ENCODE peak calls at places on chromosomes 13 and 19, in ten cellular contexts. T is dorsolateral prefrontal cortex, Q is BJ, I is GM12865, N is fibroblast of lung, R is fibroblast of villous mesenchyme, A is heart right ventricle, Z is fibroblast of pulmonary artery, S is foreskin fibroblast, E is H9. C is an unnamed sample.

GRCh38 chr13:76792680-76793334 is 93.4 kb downstream of the KCTD12 start:
- DNase-seq in A (peak), S (peak), R (peak), Z (peak), Q (no peak), I (no peak), E (no peak), T (no peak), N (peak), C (peak)

GRCh38 chr13:20967340-20967739 is 64.8 kb upstream of the XPO4 start:
- DNase-seq in S (no peak), R (no peak), T (no peak), N (no peak), I (no peak), Z (no peak), E (no peak), A (no peak), Q (no peak), C (no peak)

GRCh38 chr13:92436927-92437326 is 789.7 kb upstream of the GPC6 start:
- DNase-seq in E (no peak), S (no peak), Q (no peak), I (no peak), N (no peak), T (no peak), A (no peak), R (no peak), Z (no peak), C (no peak)

GRCh38 chr13:98869408-98870090 is 108.3 kb downstream of the DOCK9 start:
- DNase-seq in N (no peak), Q (no peak), A (peak), S (no peak), I (peak), R (no peak), Z (peak), E (no peak), T (no peak), C (no peak)

GRCh38 chr19:19406878-19407639 is 1.6 kb downstream of the GATAD2A start:
- DNase-seq in T (peak), I (peak), Q (no peak), A (no peak), E (no peak), S (peak), N (peak), Z (peak), R (peak), C (peak)

GRCh38 chr19:38250821-38251563 is 5.2 kb downstream of the PPP1R14A start:
- DNase-seq in R (peak), Z (peak), A (peak), Q (no peak), S (no peak), I (no peak), E (peak), T (peak), N (peak), C (no peak)

GRCh38 chr13:104171132-104171531 is 1104.9 kb upstream of the SLC10A2 start:
- DNase-seq in I (no peak), A (no peak), R (no peak), Q (no peak), E (no peak), N (no peak), Z (no peak), S (no peak), T (no peak), C (no peak)

GRCh38 chr19:55319786-55320185 is 5.4 kb downstream of the TMEM150B start:
- DNase-seq in I (no peak), A (peak), Z (peak), T (peak), E (peak), S (peak), Q (no peak), R (peak), N (peak), C (no peak)

GRCh38 chr13:97933736-97934135 is 19.7 kb upstream of the IPO5 start:
- DNase-seq in S (no peak), Q (no peak), E (no peak), R (no peak), A (no peak), I (no peak), N (no peak), Z (no peak), T (no peak), C (no peak)

GRCh38 chr13:51557875-51558604 is 26.2 kb upstream of the WDFY2 start:
- DNase-seq in Z (peak), Q (peak), R (peak), S (peak), N (peak), T (no peak), I (no peak), E (no peak), A (no peak), C (peak)

GRCh38 chr13:99717959-99718674 is 216.8 kb downstream of the TM9SF2 start:
- DNase-seq in Z (no peak), I (no peak), T (no peak), S (no peak), A (no peak), Q (no peak), N (no peak), E (no peak), R (no peak), C (no peak)

GRCh38 chr19:46784262-46785053 is 3.9 kb downstream of the SLC1A5 start:
- DNase-seq in S (peak), R (peak), I (peak), N (peak), Z (peak), E (peak), A (peak), Q (peak), T (no peak), C (peak)

GRCh38 chr19:40862785-40863184 is 12.5 kb upstream of the CYP2A6 start:
- DNase-seq in S (peak), Z (peak), Q (peak), A (no peak), I (no peak), T (no peak), E (no peak), R (peak), N (peak), C (peak)

GRCh38 chr19:35724560-35724959 is 6.8 kb downstream of the KMT2B start:
- DNase-seq in Z (no peak), S (no peak), T (no peak), Q (no peak), E (no peak), A (no peak), N (no peak), I (no peak), R (no peak), C (no peak)

GRCh38 chr13:23695196-23695595 is 125.0 kb downstream of the TNFRSF19 start:
- DNase-seq in S (no peak), T (no peak), Z (no peak), N (no peak), Q (no peak), A (no peak), R (no peak), E (no peak), I (no peak), C (no peak)

GRCh38 chr13:51364404-51365008 is 25.0 kb downstream of the SERPINE3 start:
- DNase-seq in R (peak), A (no peak), T (no peak), S (peak), Z (peak), Q (no peak), N (peak), I (no peak), E (no peak), C (peak)

GRCh38 chr13:59398127-59398526 is 765.6 kb downstream of the DIAPH3 start:
- DNase-seq in Q (no peak), Z (peak), N (no peak), I (no peak), T (no peak), S (no peak), E (no peak), A (peak), R (no peak), C (no peak)

GRCh38 chr19:14494910-14495677 is 833 bp downstream of the GIPC1 start:
- DNase-seq in Q (no peak), E (no peak), R (no peak), S (peak), N (no peak), I (no peak), A (no peak), Z (no peak), T (no peak), C (no peak)

GRCh38 chr13:76828316-76828741 is 57.9 kb downstream of the KCTD12 start:
- DNase-seq in Z (no peak), I (peak), N (no peak), E (no peak), Q (no peak), T (no peak), A (no peak), R (no peak), S (peak), C (no peak)

GRCh38 chr13:107124730-107125129 is 556.8 kb upstream of the ARGLU1 start:
- DNase-seq in I (no peak), E (no peak), N (no peak), R (no peak), T (no peak), S (no peak), A (no peak), Q (no peak), Z (no peak), C (no peak)

GRCh38 chr19:3868770-3869456 is at the start of gene ZFR2:
- DNase-seq in T (no peak), N (no peak), Q (no peak), S (no peak), Z (no peak), E (peak), R (no peak), I (no peak), A (no peak), C (no peak)

GRCh38 chr13:34734932-34735331 is 207.1 kb upstream of the NBEA start:
- DNase-seq in N (no peak), Z (no peak), I (no peak), S (no peak), Q (no peak), A (no peak), T (no peak), R (no peak), E (no peak), C (no peak)

GRCh38 chr19:18659281-18660050 is 22.6 kb downstream of the KLHL26 start:
- DNase-seq in T (no peak), N (no peak), S (peak), R (peak), Z (peak), Q (no peak), I (no peak), A (peak), E (no peak), C (no peak)

GRCh38 chr13:108987488-108987887 is 358.1 kb downstream of the MYO16 start:
- DNase-seq in T (no peak), S (peak), A (no peak), E (no peak), Q (no peak), Z (peak), N (peak), R (peak), I (no peak), C (no peak)

GRCh38 chr19:45091031-45091918 is 1.7 kb upstream of the PPP1R37 start:
- DNase-seq in S (peak), Q (peak), E (peak), R (peak), T (peak), Z (peak), N (peak), A (peak), I (peak), C (peak)

GRCh38 chr19:36259211-36259610 is 44.3 kb downstream of the ZNF146 start:
- DNase-seq in Z (no peak), A (no peak), E (no peak), Q (no peak), N (no peak), I (no peak), R (no peak), T (no peak), S (no peak), C (no peak)

GRCh38 chr13:106619688-106620555 is 52.0 kb upstream of the ARGLU1 start:
- DNase-seq in A (peak), R (peak), S (peak), I (peak), Z (peak), Q (no peak), E (peak), T (no peak), N (peak), C (peak)

GRCh38 chr13:80787604-80788003 is 446.7 kb upstream of the SPRY2 start:
- DNase-seq in R (no peak), S (peak), N (no peak), I (no peak), E (no peak), A (no peak), T (no peak), Q (no peak), Z (peak), C (no peak)

GRCh38 chr13:57716295-57716694 is 84.8 kb downstream of the PCDH17 start:
- DNase-seq in Q (no peak), A (no peak), R (no peak), E (peak), I (no peak), S (no peak), Z (no peak), N (no peak), T (no peak), C (no peak)

GRCh38 chr19:8664671-8665057 is 33.9 kb downstream of the ACTL9 start:
- DNase-seq in Z (no peak), E (no peak), N (no peak), Q (no peak), S (no peak), A (no peak), I (no peak), R (no peak), T (no peak), C (no peak)

GRCh38 chr13:24927810-24928404 is 163.9 kb downstream of the RNF17 start:
- DNase-seq in I (no peak), E (no peak), A (no peak), R (no peak), N (no peak), Q (no peak), S (no peak), Z (no peak), T (no peak), C (no peak)

GRCh38 chr19:13799669-13800068 is 4.4 kb downstream of the ZSWIM4 start:
- DNase-seq in R (no peak), T (no peak), Q (no peak), I (no peak), Z (no peak), N (no peak), A (no peak), E (no peak), S (no peak), C (no peak)

GRCh38 chr13:110422913-110423688 is 116.0 kb downstream of the COL4A2 start:
- DNase-seq in Q (no peak), A (no peak), R (peak), S (peak), E (no peak), Z (peak), N (no peak), I (no peak), T (no peak), C (no peak)

GRCh38 chr13:113239986-113240385 is 30.6 kb downstream of the CUL4A start:
- DNase-seq in A (no peak), Z (no peak), R (no peak), E (no peak), N (no peak), Q (no peak), I (no peak), T (no peak), S (no peak), C (no peak)

GRCh38 chr13:50191004-50191403 is 175.8 kb downstream of the KCNRG start:
- DNase-seq in E (no peak), Q (no peak), Z (no peak), R (no peak), I (no peak), A (no peak), N (no peak), T (no peak), S (no peak), C (no peak)

GRCh38 chr19:29702161-29702957 is 12.7 kb downstream of the C19orf12 start:
- DNase-seq in I (no peak), Q (no peak), N (no peak), Z (no peak), R (no peak), S (peak), E (no peak), A (no peak), T (no peak), C (no peak)

GRCh38 chr13:20828540-20829364 is 55.0 kb upstream of the EEF1AKMT1 start:
- DNase-seq in Q (no peak), I (peak), A (peak), T (no peak), R (peak), S (peak), Z (peak), E (no peak), N (peak), C (peak)

GRCh38 chr19:44772969-44773368 is 4.7 kb upstream of the CBLC start:
- DNase-seq in Z (no peak), Q (no peak), N (peak), T (no peak), E (no peak), R (no peak), S (peak), A (no peak), I (no peak), C (no peak)

GRCh38 chr19:4557971-4558941 is 1.2 kb downstream of the SEMA6B start:
- DNase-seq in N (no peak), R (no peak), T (no peak), I (no peak), Z (peak), E (peak), A (no peak), Q (no peak), S (peak), C (no peak)

GRCh38 chr19:56827708-56828107 is 12.8 kb downstream of the PEG3 start:
- DNase-seq in E (no peak), R (no peak), I (no peak), A (no peak), N (no peak), Z (no peak), S (no peak), Q (no peak), T (no peak), C (no peak)

GRCh38 chr19:16376649-16377048 is 52.0 kb downstream of the KLF2 start:
- DNase-seq in N (no peak), R (no peak), S (no peak), A (no peak), I (peak), T (no peak), E (peak), Q (no peak), Z (no peak), C (no peak)
- TF ChIP-seq CTCF in N (peak), R (peak), S (peak), A (no peak), I (peak), T (no peak), E (peak), Q (peak), Z (peak), C (peak)

DNA sequence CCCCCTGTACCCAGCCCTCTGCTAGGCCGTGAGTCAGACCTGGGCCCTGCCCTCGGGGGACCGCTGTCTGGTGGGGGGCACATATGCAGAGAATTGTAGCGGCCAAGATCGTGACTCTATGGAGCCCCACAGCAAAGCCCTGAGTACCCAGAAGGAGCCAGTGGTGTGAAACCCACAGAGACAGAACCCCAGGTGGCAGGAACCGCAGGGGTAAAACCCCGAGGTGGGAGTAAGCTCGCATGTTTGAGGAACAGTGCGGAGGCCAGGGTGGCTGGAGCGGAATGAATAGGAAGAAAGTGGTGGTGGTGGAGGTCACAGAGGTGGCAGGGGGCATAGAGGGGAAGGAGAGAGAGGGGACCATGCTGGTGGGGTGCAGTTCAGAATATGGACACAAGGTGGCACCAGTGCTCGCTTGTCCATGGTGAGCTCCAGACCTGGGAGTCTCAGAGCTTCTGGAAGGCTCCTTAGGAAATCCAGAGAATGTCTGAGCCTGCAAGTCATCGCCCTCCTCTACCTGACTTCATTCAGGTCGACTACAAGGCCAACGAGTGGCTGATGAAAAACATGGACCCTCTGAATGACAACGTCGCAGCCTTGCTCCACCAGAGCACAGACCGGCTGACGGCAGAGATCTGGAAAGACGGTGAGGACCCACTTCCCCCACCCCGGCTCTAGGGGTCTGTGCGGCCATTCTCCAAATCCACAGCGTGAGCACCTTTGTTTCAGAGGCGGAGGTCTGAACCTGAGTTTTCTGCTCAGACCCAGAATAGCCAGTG is 48.9 kb downstream of the MYH14 start:
- DNase-seq in E (peak), Z (peak), T (peak), Q (no peak), R (no peak), S (peak), A (no peak), N (peak), I (peak), C (no peak)
- TF ChIP-seq CTCF in E (peak), Z (peak), T (peak), Q (peak), R (peak), S (peak), A (peak), N (peak), I (peak), C (peak)

DNA sequence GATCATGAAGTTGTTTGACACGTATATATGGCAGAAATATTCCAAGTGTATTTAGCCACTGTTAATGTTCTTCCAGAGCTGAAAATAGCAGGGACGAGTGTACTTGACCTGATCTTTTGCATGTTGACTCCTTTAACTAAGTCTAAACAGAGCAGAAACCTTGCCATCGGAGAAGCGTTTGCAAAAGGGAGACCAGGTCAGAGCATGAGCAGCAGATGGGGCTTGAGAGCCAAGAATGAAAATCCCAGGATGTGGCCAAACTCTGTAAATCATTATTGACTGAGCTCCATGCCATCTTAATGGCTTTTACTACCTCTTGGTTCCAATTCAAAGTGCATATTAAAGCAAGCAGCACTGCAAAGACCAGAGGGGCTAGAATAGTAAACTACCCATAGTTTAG is 55.5 kb downstream of the FAM216B start:
- DNase-seq in T (no peak), Q (no peak), E (no peak), S (peak), N (peak), A (peak), R (peak), I (no peak), Z (peak), C (peak)
- TF ChIP-seq CTCF in T (no peak), Q (peak), E (peak), S (peak), N (peak), A (peak), R (peak), I (no peak), Z (peak), C (peak)

DNA sequence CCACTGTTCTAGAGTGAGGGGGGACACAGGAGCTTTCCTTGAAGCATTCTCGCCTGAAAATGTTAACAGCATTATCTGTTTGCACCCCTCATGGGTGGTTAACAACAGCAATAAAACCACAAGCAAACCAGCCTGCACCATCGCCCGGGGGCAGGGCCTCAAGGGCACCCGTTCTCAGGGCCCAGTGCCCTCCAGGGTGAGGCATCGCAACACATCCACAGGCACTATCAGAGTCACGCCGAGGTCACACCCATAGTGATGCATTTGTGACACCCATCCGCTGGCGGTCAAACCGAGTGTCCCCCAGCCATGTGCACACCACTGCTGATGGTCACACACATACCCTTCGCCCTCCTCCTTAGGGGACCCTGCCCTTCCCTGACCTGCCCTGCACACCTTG is 4.6 kb downstream of the FUT5 start:
- DNase-seq in T (no peak), N (no peak), S (no peak), R (no peak), A (no peak), E (no peak), Z (no peak), I (no peak), Q (no peak), C (no peak)
- TF ChIP-seq CTCF in T (no peak), N (no peak), S (no peak), R (no peak), A (no peak), E (no peak), Z (no peak), I (no peak), Q (no peak), C (no peak)

DNA sequence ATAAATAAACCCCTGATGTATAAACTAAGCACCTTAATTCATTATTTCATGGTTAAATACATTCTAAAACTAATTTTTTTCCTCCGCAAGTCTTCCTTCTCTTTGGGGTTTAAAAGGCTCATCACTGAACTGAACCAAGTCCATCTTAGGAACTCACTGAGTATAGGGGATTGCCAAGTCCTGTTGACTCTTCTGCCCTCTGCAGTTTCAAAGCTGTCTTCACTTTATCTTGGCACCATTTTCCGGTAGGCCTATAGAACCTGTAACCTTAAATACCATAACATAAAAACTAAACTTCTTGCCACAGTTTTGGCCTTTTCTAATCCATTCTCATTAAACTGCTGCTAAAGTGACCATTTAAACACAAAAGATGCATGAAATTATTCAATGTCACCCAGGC is 66.5 kb upstream of the USPL1 start:
- DNase-seq in I (peak), Q (no peak), A (no peak), E (no peak), R (peak), S (peak), T (no peak), N (peak), Z (peak), C (peak)
- TF ChIP-seq CTCF in I (peak), Q (peak), A (no peak), E (peak), R (peak), S (peak), T (no peak), N (peak), Z (peak), C (peak)

C was measured in HFFc6.